ENCODE peak calls at places on chromosome 17, in eight cellular contexts. Z is mesendoderm, X is IMR-90, D is PC-3, U is Panc1, F is OCI-LY7, N is neural progenitor cell, L is trophoblast cell. V is an unnamed sample. For H3K4me1, the result is how much of the 10 kb centered on the place peaks cover.

GRCh38 chr17:17032131-17032692 is 10.0 kb upstream of the MPRIP start:
- DNase-seq in Z (no peak), X (peak), D (peak), U (no peak), F (no peak), N (peak), L (no peak), V (no peak)

GRCh38 chr17:29168079-29168758 is 12.0 kb downstream of the MYO18A start:
- DNase-seq in Z (no peak), X (no peak), D (no peak), U (no peak), F (no peak), N (no peak), L (peak), V (no peak)

GRCh38 chr17:39926588-39927100 is 757 bp downstream of the ORMDL3 start:
- DNase-seq in Z (peak), X (no peak), D (peak), U (no peak), F (peak), N (peak), L (no peak), V (peak)

GRCh38 chr17:36017799-36018198 is at the start of gene CCL23:
- DNase-seq in Z (no peak), X (no peak), D (no peak), U (no peak), F (no peak), N (no peak), L (no peak), V (no peak)

GRCh38 chr17:9021985-9022552 is 759 bp downstream of the NTN1 start:
- DNase-seq in Z (no peak), X (peak), D (no peak), U (no peak), F (no peak), N (peak), L (no peak), V (no peak)

GRCh38 chr17:10226930-10227695 is 28.7 kb upstream of the GAS7 start:
- DNase-seq in Z (peak), X (peak), D (peak), U (peak), F (peak), N (peak), L (peak), V (peak)

GRCh38 chr17:3796110-3796821 is 4.7 kb downstream of the ITGAE start:
- DNase-seq in Z (no peak), X (no peak), D (no peak), U (no peak), F (no peak), N (no peak), L (no peak), V (no peak)

GRCh38 chr17:17087424-17088103 is 45.3 kb downstream of the MPRIP start:
- DNase-seq in Z (peak), X (no peak), D (no peak), U (no peak), F (no peak), N (no peak), L (no peak), V (no peak)

GRCh38 chr17:29107933-29108805 is 65.2 kb downstream of the PIPOX start:
- DNase-seq in Z (peak), X (no peak), D (peak), U (no peak), F (no peak), N (no peak), L (peak), V (no peak)

GRCh38 chr17:79981090-79981489 is 54.6 kb downstream of the TBC1D16 start:
- DNase-seq in Z (no peak), X (no peak), D (no peak), U (no peak), F (no peak), N (peak), L (no peak), V (no peak)

GRCh38 chr17:45123930-45124796 is 8.2 kb downstream of the PLCD3 start:
- DNase-seq in Z (peak), X (peak), D (peak), U (no peak), F (peak), N (no peak), L (no peak), V (no peak)

GRCh38 chr17:75738218-75738802 is 17.1 kb downstream of the ITGB4 start:
- DNase-seq in Z (no peak), X (peak), D (no peak), U (no peak), F (peak), N (no peak), L (no peak), V (no peak)

GRCh38 chr17:45411348-45412105 is 21.1 kb downstream of the ARHGAP27 start:
- DNase-seq in Z (no peak), X (no peak), D (no peak), U (no peak), F (no peak), N (no peak), L (peak), V (no peak)

GRCh38 chr17:17580662-17581470 is 10.6 kb downstream of the PEMT start:
- DNase-seq in Z (no peak), X (peak), D (peak), U (no peak), F (no peak), N (no peak), L (peak), V (no peak)

GRCh38 chr17:47733414-47734288 is 615 bp downstream of the TBX21 start:
- DNase-seq in Z (peak), X (no peak), D (no peak), U (no peak), F (no peak), N (peak), L (no peak), V (no peak)

GRCh38 chr17:46878055-46878454 is 26.7 kb downstream of the WNT9B start:
- DNase-seq in Z (no peak), X (no peak), D (no peak), U (no peak), F (no peak), N (no peak), L (no peak), V (no peak)

GRCh38 chr17:70295329-70295728 is 126.0 kb downstream of the KCNJ2 start:
- DNase-seq in Z (no peak), X (no peak), D (no peak), U (no peak), F (no peak), N (no peak), L (no peak), V (no peak)

GRCh38 chr17:49343273-49343672 is 18.8 kb downstream of the ZNF652 start:
- DNase-seq in Z (no peak), X (peak), D (peak), U (no peak), F (peak), N (no peak), L (no peak), V (no peak)

GRCh38 chr17:14427914-14428639 is 127.2 kb downstream of the HS3ST3B1 start:
- DNase-seq in Z (no peak), X (no peak), D (no peak), U (no peak), F (peak), N (no peak), L (no peak), V (no peak)

GRCh38 chr17:45184144-45184543 is 22.5 kb downstream of the HEXIM2 start:
- DNase-seq in Z (no peak), X (no peak), D (no peak), U (no peak), F (no peak), N (no peak), L (no peak), V (no peak)

GRCh38 chr17:62981933-62982332 is 15.9 kb downstream of the TANC2 start:
- DNase-seq in Z (peak), X (peak), D (peak), U (no peak), F (no peak), N (no peak), L (no peak), V (no peak)

GRCh38 chr17:75940727-75941441 is at the start of gene FBF1:
- DNase-seq in Z (peak), X (peak), D (peak), U (peak), F (peak), N (peak), L (peak), V (peak)

GRCh38 chr17:3799181-3799627 is 1.8 kb downstream of the ITGAE start:
- DNase-seq in Z (peak), X (no peak), D (no peak), U (no peak), F (no peak), N (peak), L (no peak), V (no peak)

GRCh38 chr17:57881783-57882291 is 32.0 kb upstream of the MRPS23 start:
- DNase-seq in Z (no peak), X (no peak), D (no peak), U (no peak), F (no peak), N (no peak), L (no peak), V (no peak)

GRCh38 chr17:6713130-6713917 is at the start of gene SLC13A5:
- DNase-seq in Z (peak), X (no peak), D (no peak), U (no peak), F (no peak), N (peak), L (no peak), V (no peak)

GRCh38 chr17:71985111-71986039 is 135.4 kb upstream of the SOX9 start:
- DNase-seq in Z (no peak), X (no peak), D (peak), U (no peak), F (no peak), N (no peak), L (no peak), V (no peak)

GRCh38 chr17:45271603-45272002 is 9.7 kb upstream of the SPATA32 start:
- DNase-seq in Z (no peak), X (no peak), D (no peak), U (no peak), F (no peak), N (no peak), L (no peak), V (no peak)

GRCh38 chr17:27276653-27277156 is 17.2 kb upstream of the WSB1 start:
- DNase-seq in Z (peak), X (peak), D (no peak), U (no peak), F (no peak), N (peak), L (no peak), V (peak)

GRCh38 chr17:44216173-44216572 is 3.3 kb downstream of the UBTF start:
- DNase-seq in Z (no peak), X (no peak), D (no peak), U (no peak), F (peak), N (no peak), L (no peak), V (no peak)

GRCh38 chr17:66211047-66211810 is 18.0 kb downstream of the APOH start:
- DNase-seq in Z (no peak), X (no peak), D (no peak), U (no peak), F (no peak), N (no peak), L (no peak), V (no peak)

GRCh38 chr17:66220079-66220835 is 9.0 kb downstream of the APOH start:
- DNase-seq in Z (no peak), X (no peak), D (no peak), U (no peak), F (no peak), N (no peak), L (no peak), V (no peak)

GRCh38 chr17:66210208-66210574 is 18.3 kb upstream of the CEP112 start:
- DNase-seq in Z (no peak), X (no peak), D (no peak), U (no peak), F (no peak), N (no peak), L (no peak), V (no peak)

GRCh38 chr17:66215529-66215911 is 13.7 kb downstream of the APOH start:
- DNase-seq in Z (no peak), X (no peak), D (no peak), U (no peak), F (no peak), N (no peak), L (no peak), V (no peak)

DNA sequence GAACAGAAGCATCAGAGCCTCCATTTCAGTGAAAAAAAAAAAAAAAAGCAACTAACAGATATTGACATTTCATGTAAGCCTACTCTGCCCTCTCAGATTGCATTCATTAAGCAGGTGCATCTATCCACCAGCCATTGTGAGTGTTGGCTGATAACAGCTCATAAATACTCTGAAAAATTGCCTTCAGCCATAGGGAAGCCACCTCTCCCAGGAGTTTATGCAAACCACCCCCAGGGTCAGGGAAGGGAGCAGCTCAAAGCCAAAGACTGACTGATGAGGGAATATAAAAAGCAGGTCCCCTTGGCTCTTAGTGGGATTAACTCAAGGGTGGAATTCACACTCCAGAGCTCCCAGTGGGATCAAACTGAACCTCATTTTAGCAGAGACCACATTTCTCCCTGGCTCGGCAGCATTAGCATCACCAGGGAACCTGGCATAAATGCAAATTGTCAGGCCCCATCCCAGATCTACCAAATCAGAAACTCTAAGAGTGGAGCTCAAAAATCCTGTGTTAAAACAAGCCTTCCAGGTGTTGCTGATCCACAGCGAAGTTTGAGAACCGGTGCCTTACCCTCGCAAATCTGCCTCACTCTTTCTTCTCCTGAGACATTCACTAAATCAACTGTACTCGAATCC is 14.2 kb downstream of the APOH start:
- DNase-seq in Z (no peak), X (no peak), D (no peak), U (no peak), F (no peak), N (no peak), L (no peak), V (no peak)
- H3K4me1 ChIP-seq in Z (under half), X (under half), D (under half), U (under half), F (under half), N (under half), L (under half), V (under half)

DNA sequence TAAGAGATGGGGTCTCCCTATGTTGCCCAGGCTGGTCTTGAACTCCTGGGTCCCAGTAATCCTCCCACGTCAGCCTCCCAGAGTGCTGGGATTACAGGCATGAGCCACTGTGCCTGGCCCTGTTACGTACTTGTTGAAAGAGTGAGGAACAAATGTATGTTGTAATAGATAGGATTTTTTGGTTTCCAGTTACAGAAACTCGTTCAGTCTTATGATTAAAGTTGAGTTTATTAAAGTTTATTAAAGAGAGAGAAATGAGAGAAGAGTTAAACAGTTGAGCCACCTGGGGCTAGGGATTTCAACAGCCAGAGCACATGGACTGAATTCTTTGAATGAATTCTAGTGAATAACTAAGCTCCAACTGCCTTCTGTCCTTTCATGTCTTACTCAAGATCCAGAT is 3.7 kb downstream of the TADA2A start:
- DNase-seq in Z (no peak), X (peak), D (no peak), U (no peak), F (no peak), N (no peak), L (no peak), V (no peak)
- H3K4me1 ChIP-seq in Z (under half), X (under half), D (under half), U (under half), F (under half), N (under half), L (under half), V (under half)

GRCh38 chr17:82275326-82275725 is 1.8 kb upstream of the CSNK1D start:
- DNase-seq in Z (no peak), X (no peak), D (no peak), U (no peak), F (no peak), N (no peak), L (no peak), V (no peak)
- H3K4me1 ChIP-seq in Z (under half), X (under half), D (under half), U (under half), F (under half), N (under half), L (under half), V (under half)

GRCh38 chr17:78146881-78147280 is 696 bp downstream of the C17orf99 start:
- DNase-seq in Z (no peak), X (no peak), D (no peak), U (no peak), F (no peak), N (no peak), L (no peak), V (no peak)
- H3K4me1 ChIP-seq in Z (under half), X (under half), D (under half), U (under half), F (under half), N (under half), L (under half), V (under half)